ENCODE peak calls at places on chromosomes 1 and 21, in five cellular contexts. V is stimulated activated CD4-positive, alpha-beta T cell treated with anti-CD3 and anti-CD28 coated beads, Interleukin-1b, Interleukin-23, amount 100 ng/mL, for 24 hours; S is ELF-1; L is effector memory CD8-positive, alpha-beta T cell; J is T-helper 1 cell. H is an unnamed sample.

GRCh38 chr1:234730542-234731370 is 120.8 kb upstream of the IRF2BP2 start:
- DNase-seq in V (no peak), S (peak; percentile 32), L (peak; percentile 11), J (no peak), H (no peak)

GRCh38 chr1:89198500-89199072 is at the start of gene GBP4:
- DNase-seq in V (peak; percentile 20), S (peak; percentile 4), L (peak; percentile 33), J (peak; percentile 14), H (no peak)

GRCh38 chr1:61561666-61562065 is 163.3 kb downstream of the TM2D1 start:
- DNase-seq in V (no peak), S (no peak), L (no peak), J (no peak), H (no peak)

GRCh38 chr21:31132574-31133242 is 94.4 kb upstream of the KRTAP19-8 start:
- DNase-seq in V (peak; percentile 21), S (no peak), L (peak; percentile 57), J (no peak), H (no peak)

GRCh38 chr1:21577324-21577723 is 68.1 kb downstream of the ALPL start:
- DNase-seq in V (no peak), S (no peak), L (no peak), J (no peak), H (no peak)

GRCh38 chr1:193707271-193708015 is 521.0 kb upstream of the B3GALT2 start:
- DNase-seq in V (no peak), S (no peak), L (no peak), J (no peak), H (no peak)

GRCh38 chr1:63327417-63328139 is 5.2 kb downstream of the FOXD3 start:
- DNase-seq in V (no peak), S (peak; percentile 95), L (no peak), J (no peak), H (peak; percentile 97)

GRCh38 chr1:3956527-3957170 is 56.6 kb upstream of the C1orf174 start:
- DNase-seq in V (no peak), S (no peak), L (no peak), J (no peak), H (no peak)

GRCh38 chr1:147225193-147225730 is at the start of gene FMO5:
- DNase-seq in V (peak; percentile 7), S (peak; percentile 84), L (peak; percentile 38), J (peak; percentile 23), H (peak; percentile 44)

GRCh38 chr1:160222521-160222920 is 17.3 kb downstream of the PEA15 start:
- DNase-seq in V (no peak), S (no peak), L (no peak), J (no peak), H (no peak)

GRCh38 chr1:43673261-43673660 is 23.3 kb downstream of the KDM4A start:
- DNase-seq in V (no peak), S (no peak), L (no peak), J (no peak), H (no peak)

GRCh38 chr1:8077120-8077573 is 51.0 kb upstream of the ERRFI1 start:
- DNase-seq in V (no peak), S (peak; percentile 74), L (no peak), J (no peak), H (no peak)

GRCh38 chr1:85264150-85264549 is 4.7 kb upstream of the C1orf52 start:
- DNase-seq in V (no peak), S (no peak), L (no peak), J (no peak), H (no peak)

GRCh38 chr1:45327644-45328515 is 1.2 kb downstream of the HPDL start:
- DNase-seq in V (no peak), S (peak; percentile 71), L (no peak), J (no peak), H (peak; percentile 65)

GRCh38 chr1:231421616-231421970 is 494 bp downstream of the EGLN1 start:
- DNase-seq in V (peak; percentile 26), S (peak; percentile 63), L (peak; percentile 44), J (no peak), H (peak; percentile 71)

GRCh38 chr21:36792505-36792967 is 93.6 kb downstream of the SIM2 start:
- DNase-seq in V (no peak), S (no peak), L (no peak), J (no peak), H (no peak)

GRCh38 chr1:26391450-26391849 is 18.9 kb upstream of the ZNF683 start:
- DNase-seq in V (no peak), S (peak; percentile 64), L (peak; percentile 33), J (no peak), H (no peak)

GRCh38 chr21:46347791-46348381 is 23.9 kb downstream of the PCNT start:
- DNase-seq in V (no peak), S (peak; percentile 5), L (no peak), J (no peak), H (no peak)

GRCh38 chr1:156747737-156748669 is 3.5 kb downstream of the HDGF start:
- DNase-seq in V (no peak), S (no peak), L (no peak), J (no peak), H (no peak)

GRCh38 chr1:200890818-200891773 is 3.6 kb upstream of the INAVA start:
- DNase-seq in V (no peak), S (peak; percentile 92), L (no peak), J (no peak), H (peak; percentile 86)

GRCh38 chr1:44949286-44949685 is 37.1 kb downstream of the EIF2B3 start:
- DNase-seq in V (no peak), S (no peak), L (no peak), J (no peak), H (no peak)

GRCh38 chr1:43770111-43770510 is 62.8 kb downstream of the ST3GAL3 start:
- DNase-seq in V (no peak), S (no peak), L (no peak), J (no peak), H (no peak)

GRCh38 chr1:201266774-201267173 is 16.5 kb upstream of the PKP1 start:
- DNase-seq in V (no peak), S (no peak), L (no peak), J (no peak), H (no peak)

GRCh38 chr1:10424034-10424433 is 6.2 kb upstream of the CENPS start:
- DNase-seq in V (no peak), S (peak; percentile 46), L (no peak), J (no peak), H (no peak)

GRCh38 chr1:23372481-23372880 is 2.8 kb upstream of the ZNF436 start:
- DNase-seq in V (no peak), S (no peak), L (no peak), J (no peak), H (no peak)